ENCODE peak calls at places on chromosomes 5 and 9, in seven cellular contexts. Y is breast epithelium, K is ascending aorta, O is T follicular helper cell, G is cerebellum, X is HCEC 1CT, D is NCI-H1092. R is an unnamed sample.

GRCh38 chr9:129166962-129167557 is 11.0 kb downstream of the IER5L start:
- DNase-seq in G (no peak), K (no peak), D (no peak), Y (peak), O (no peak), X (peak), R (peak)

GRCh38 chr5:131899686-131900085 is 45.8 kb downstream of the MEIKIN start:
- DNase-seq in O (no peak), G (no peak), D (no peak), X (no peak), Y (no peak), K (no peak), R (no peak)

GRCh38 chr5:149456597-149457392 is 77.7 kb upstream of the IL17B start:
- DNase-seq in K (no peak), O (no peak), G (no peak), X (no peak), Y (no peak), D (no peak), R (no peak)

GRCh38 chr5:119280380-119280779 is 75.4 kb upstream of the TNFAIP8 start:
- DNase-seq in G (no peak), Y (no peak), D (no peak), X (no peak), K (no peak), O (no peak), R (no peak)

GRCh38 chr5:169871816-169872215 is 108.5 kb downstream of the INSYN2B start:
- DNase-seq in D (no peak), K (no peak), O (no peak), X (no peak), Y (no peak), G (no peak), R (no peak)

GRCh38 chr9:10045598-10045997 is 567.2 kb downstream of the PTPRD start:
- DNase-seq in X (no peak), K (no peak), Y (no peak), O (no peak), D (peak), G (no peak), R (peak)

GRCh38 chr5:132947661-132948060 is 15.8 kb downstream of the AFF4 start:
- DNase-seq in K (no peak), Y (no peak), D (no peak), O (no peak), G (no peak), X (peak), R (no peak)

GRCh38 chr5:59840200-59840601 is 53.3 kb downstream of the PDE4D start:
- DNase-seq in D (no peak), G (no peak), X (peak), Y (no peak), K (no peak), O (no peak), R (no peak)

GRCh38 chr5:36367524-36367923 is 65.8 kb upstream of the RANBP3L start:
- DNase-seq in K (no peak), O (no peak), D (no peak), X (no peak), Y (no peak), G (no peak), R (no peak)

GRCh38 chr5:175765858-175766257 is 105.5 kb upstream of the CPLX2 start:
- DNase-seq in D (no peak), G (no peak), K (no peak), X (no peak), O (no peak), Y (no peak), R (no peak)

GRCh38 chr5:66230551-66230950 is 86.5 kb downstream of the SREK1 start:
- DNase-seq in G (no peak), K (no peak), X (peak), D (no peak), Y (no peak), O (no peak), R (no peak)

R was measured in Ammon's horn.